ENCODE peak calls at places on chromosomes 16 and 17, in five cellular contexts. Z, L, I, J and O are unnamed samples.

GRCh38 chr17:51537996-51538550 is 277.7 kb downstream of the UTP18 start:
- DNase-seq in J (no peak), L (no peak), I (no peak), Z (no peak), O (no peak)

GRCh38 chr17:76390003-76390421 is 5.6 kb downstream of the SPHK1 start:
- DNase-seq in I (no peak), J (no peak), L (no peak), Z (no peak), O (no peak)

GRCh38 chr17:45270828-45271418 is 9.0 kb upstream of the SPATA32 start:
- DNase-seq in Z (peak; percentile 18), I (no peak), J (peak; percentile 46), L (no peak), O (no peak)

GRCh38 chr17:46962374-46962790 is 16.7 kb downstream of the RPRML start:
- DNase-seq in L (peak; percentile 18), I (no peak), Z (peak; percentile 90), J (no peak), O (no peak)

GRCh38 chr16:18966791-18967190 is 16.9 kb upstream of the TMC7 start:
- DNase-seq in I (no peak), J (no peak), Z (no peak), L (no peak), O (no peak)

GRCh38 chr17:55219939-55220338 is 44.8 kb upstream of the HLF start:
- DNase-seq in I (no peak), J (no peak), Z (peak; percentile 53), L (no peak), O (no peak)

GRCh38 chr16:30335598-30336474 is 19.3 kb downstream of the CD2BP2 start:
- DNase-seq in I (no peak), Z (peak; percentile 41), L (peak; percentile 46), J (no peak), O (no peak)

GRCh38 chr16:70573451-70574121 is 50.0 kb downstream of the SF3B3 start:
- DNase-seq in L (no peak), I (peak; percentile 74), J (no peak), Z (peak; percentile 97), O (no peak)

GRCh38 chr17:75048396-75048933 is 1.4 kb downstream of the KCTD2 start:
- DNase-seq in I (no peak), L (no peak), Z (peak; percentile 75), J (no peak), O (no peak)

GRCh38 chr16:30660424-30661251 is 2.4 kb downstream of the FBRS start:
- DNase-seq in L (no peak), Z (no peak), J (peak; percentile 72), I (no peak), O (no peak)

GRCh38 chr16:74743045-74743667 is 31.5 kb downstream of the FA2H start:
- DNase-seq in L (peak; percentile 50), J (no peak), I (no peak), Z (no peak), O (no peak)

GRCh38 chr16:89270666-89271345 is 53.3 kb downstream of the ZNF778 start:
- DNase-seq in I (no peak), J (no peak), L (no peak), Z (no peak), O (no peak)

GRCh38 chr16:49889725-49890397 is 33.9 kb upstream of the ZNF423 start:
- DNase-seq in J (no peak), I (no peak), Z (peak; percentile 16), L (no peak), O (no peak)

GRCh38 chr17:15263206-15263579 is 1.9 kb downstream of the PMP22 start:
- DNase-seq in J (no peak), Z (peak; percentile 92), L (peak; percentile 98), I (peak; percentile 98), O (peak; percentile 96)

GRCh38 chr17:61399131-61400057 is at the start of gene TBX2:
- DNase-seq in I (no peak), J (no peak), L (no peak), Z (peak; percentile 96), O (peak; percentile 84)

GRCh38 chr16:31181102-31181830 is 1.3 kb downstream of the FUS start:
- DNase-seq in I (peak; percentile 89), L (peak; percentile 85), Z (peak; percentile 53), J (no peak), O (peak; percentile 63)

GRCh38 chr17:75855310-75856061 is at the start of gene WBP2:
- DNase-seq in J (peak; percentile 95), L (peak; percentile 99), I (peak; percentile 100), Z (peak; percentile 100), O (peak; percentile 100)